ENCODE peak calls at places on chromosomes 3 and 15, in seven cellular contexts. Q is lower lobe of right lung, Y is BJ, L is GM20000, H is endothelial cell, K is fibroblast of lung, D is HFFc6. U is an unnamed sample.

GRCh38 chr3:141507392-141508066 is 20.7 kb downstream of the RASA2 start:
- DNase-seq in Q (no peak), Y (no peak), L (no peak), H (no peak), K (no peak), D (no peak), U (no peak)

GRCh38 chr3:175200391-175200790 is 341.3 kb downstream of the NAALADL2 start:
- DNase-seq in Q (no peak), Y (no peak), L (no peak), H (no peak), K (no peak), D (peak; percentile 3), U (no peak)

GRCh38 chr3:16670191-16670590 is 65.0 kb upstream of the DAZL start:
- DNase-seq in Q (no peak), Y (no peak), L (no peak), H (no peak), K (no peak), D (no peak), U (no peak)

GRCh38 chr3:102537122-102537521 is 102.3 kb downstream of the ZPLD1 start:
- DNase-seq in Q (no peak), Y (no peak), L (no peak), H (no peak), K (no peak), D (no peak), U (no peak)

GRCh38 chr3:146454796-146455195 is 14.6 kb downstream of the PLSCR2 start:
- DNase-seq in Q (no peak), Y (no peak), L (no peak), H (no peak), K (no peak), D (no peak), U (no peak)

GRCh38 chr15:78930577-78931388 is 14.1 kb downstream of the CTSH start:
- DNase-seq in Q (no peak), Y (peak; percentile 87), L (no peak), H (no peak), K (peak; percentile 81), D (peak; percentile 95), U (peak; percentile 59)

GRCh38 chr3:194572131-194572789 is 61.0 kb downstream of the TMEM44 start:
- DNase-seq in Q (no peak), Y (peak; percentile 83), L (no peak), H (no peak), K (peak; percentile 90), D (peak; percentile 92), U (peak; percentile 60)

GRCh38 chr3:184085389-184085852 is 11.4 kb upstream of the HTR3E start:
- DNase-seq in Q (no peak), Y (no peak), L (no peak), H (no peak), K (peak; percentile 43), D (peak; percentile 10), U (no peak)

GRCh38 chr3:129622418-129622872 is 16.0 kb upstream of the PLXND1 start:
- DNase-seq in Q (peak; percentile 46), Y (no peak), L (no peak), H (no peak), K (no peak), D (no peak), U (no peak)

GRCh38 chr15:57551717-57552677 is 39.7 kb upstream of the MYZAP start:
- DNase-seq in Q (no peak), Y (peak; percentile 52), L (no peak), H (peak; percentile 65), K (no peak), D (peak; percentile 67), U (no peak)

GRCh38 chr3:179149239-179149887 is 1.2 kb downstream of the PIK3CA start:
- DNase-seq in Q (peak; percentile 51), Y (no peak), L (peak; percentile 43), H (no peak), K (peak; percentile 41), D (no peak), U (no peak)

GRCh38 chr15:71781179-71781964 is 29.0 kb upstream of the NR2E3 start:
- DNase-seq in Q (no peak), Y (no peak), L (peak; percentile 71), H (no peak), K (no peak), D (peak; percentile 23), U (no peak)

GRCh38 chr15:95169701-95170459 is 938.5 kb downstream of the MCTP2 start:
- DNase-seq in Q (no peak), Y (peak; percentile 73), L (no peak), H (no peak), K (peak; percentile 85), D (peak; percentile 73), U (no peak)

GRCh38 chr3:20417390-20417789 is 231.4 kb upstream of the SGO1 start:
- DNase-seq in Q (no peak), Y (no peak), L (no peak), H (no peak), K (no peak), D (no peak), U (no peak)

GRCh38 chr3:190718691-190719090 is 143.8 kb downstream of the GMNC start:
- DNase-seq in Q (no peak), Y (peak; percentile 36), L (no peak), H (no peak), K (peak; percentile 89), D (peak; percentile 46), U (peak; percentile 18)

GRCh38 chr3:53501203-53501602 is 6.8 kb downstream of the CACNA1D start:
- DNase-seq in Q (no peak), Y (no peak), L (no peak), H (no peak), K (peak; percentile 10), D (no peak), U (no peak)

GRCh38 chr15:67149859-67150824 is 84.7 kb downstream of the SMAD3 start:
- DNase-seq in Q (no peak), Y (peak; percentile 97), L (peak; percentile 58), H (peak; percentile 23), K (peak; percentile 98), D (peak; percentile 99), U (peak; percentile 93)

GRCh38 chr15:99504071-99504822 is 61.5 kb upstream of the MEF2A start:
- DNase-seq in Q (no peak), Y (no peak), L (peak; percentile 42), H (no peak), K (no peak), D (no peak), U (no peak)

GRCh38 chr15:58407366-58407765 is 24.4 kb upstream of the LIPC start:
- DNase-seq in Q (no peak), Y (no peak), L (no peak), H (no peak), K (no peak), D (no peak), U (no peak)

GRCh38 chr3:24566927-24567326 is 72.3 kb upstream of the THRB start:
- DNase-seq in Q (no peak), Y (no peak), L (no peak), H (no peak), K (no peak), D (no peak), U (no peak)

GRCh38 chr15:93829115-93829849 is 402.1 kb upstream of the MCTP2 start:
- DNase-seq in Q (no peak), Y (no peak), L (no peak), H (no peak), K (no peak), D (no peak), U (no peak)

GRCh38 chr3:186413615-186414415 is 51.8 kb upstream of the DGKG start:
- DNase-seq in Q (peak; percentile 51), Y (no peak), L (no peak), H (peak; percentile 15), K (peak; percentile 53), D (no peak), U (no peak)

GRCh38 chr3:23981955-23982354 is 36.9 kb downstream of the NR1D2 start:
- DNase-seq in Q (no peak), Y (no peak), L (no peak), H (no peak), K (no peak), D (no peak), U (no peak)

DNA sequence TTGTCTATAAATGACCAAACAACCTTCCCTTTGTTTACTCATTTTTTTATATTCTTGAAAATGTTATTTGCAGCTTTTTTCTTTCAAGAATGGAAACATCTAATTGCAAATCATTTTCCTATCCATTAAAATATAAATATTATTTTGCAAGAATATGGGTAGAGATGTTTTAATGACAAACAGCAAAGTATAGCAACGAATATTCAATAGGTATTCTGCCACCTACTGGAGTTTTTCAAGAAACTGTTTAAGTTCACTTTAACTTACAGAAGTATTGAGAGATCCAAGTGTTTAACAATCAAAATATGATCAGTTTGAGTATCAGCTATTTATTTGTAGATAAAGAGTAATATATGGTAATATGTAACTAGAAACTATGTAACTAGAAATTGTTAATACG is 6.9 kb upstream of the EOGT start:
- DNase-seq in Q (no peak), Y (no peak), L (no peak), H (no peak), K (peak; percentile 39), D (no peak), U (no peak)
- TF ChIP-seq CTCF in Q (peak; percentile 32), Y (peak; percentile 34), L (peak; percentile 13), H (peak; percentile 13), K (peak; percentile 36), D (peak; percentile 73), U (peak; percentile 34)

DNA sequence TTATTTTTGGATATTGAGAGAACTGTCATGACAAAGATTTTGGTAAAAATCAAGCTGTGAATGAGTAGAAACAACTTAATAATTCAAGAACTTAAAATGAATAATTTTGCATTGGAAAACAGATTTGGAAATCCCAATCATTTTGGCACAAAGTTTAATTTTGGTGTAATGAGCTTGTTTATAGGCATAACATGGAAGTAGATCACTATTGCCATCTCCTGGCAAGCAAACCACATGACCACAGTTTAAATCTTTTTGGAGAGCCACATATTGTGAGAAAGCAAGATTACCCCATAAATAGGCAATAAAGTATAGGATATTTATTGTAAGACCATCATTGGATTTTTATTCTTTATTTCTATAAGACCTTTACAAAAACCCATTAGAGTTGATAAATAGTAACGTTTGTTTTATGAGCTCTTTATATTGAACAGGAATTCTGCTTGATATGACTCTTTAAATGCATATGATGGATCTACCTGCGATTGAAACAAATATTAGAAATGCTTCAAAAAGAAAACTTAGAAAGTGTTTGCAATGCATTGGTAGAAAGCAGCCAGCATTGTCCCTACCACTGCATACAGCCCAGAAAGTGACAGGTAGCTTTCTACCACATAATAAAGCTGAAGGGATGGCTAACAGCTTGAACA is 766.9 kb downstream of the TBL1XR1 start:
- DNase-seq in Q (no peak), Y (peak; percentile 13), L (peak; percentile 20), H (peak; percentile 9), K (peak; percentile 85), D (peak; percentile 59), U (peak; percentile 31)
- TF ChIP-seq CTCF in Q (peak; percentile 36), Y (peak; percentile 69), L (no peak), H (peak; percentile 43), K (peak; percentile 74), D (peak; percentile 83), U (peak; percentile 73)

DNA sequence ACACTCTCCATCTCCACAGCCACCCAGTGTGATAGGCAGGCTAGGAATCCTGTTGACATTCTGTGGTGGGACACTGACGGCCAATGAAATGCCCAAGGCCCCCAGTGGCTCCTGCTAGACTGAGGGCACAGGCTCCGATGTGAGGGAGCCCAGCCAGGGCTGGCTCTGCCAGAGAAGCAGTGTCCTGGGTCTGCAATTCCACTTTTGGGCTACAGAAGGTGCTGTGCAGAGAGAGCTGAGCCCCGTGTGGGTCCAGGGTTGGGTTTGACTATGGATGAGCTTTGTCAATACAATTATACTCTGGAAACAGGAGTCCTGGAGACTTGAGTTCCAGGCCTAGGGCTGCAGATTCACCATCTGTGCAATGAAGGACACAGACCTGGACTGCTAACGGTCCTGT is 55.7 kb upstream of the TMEM115 start:
- DNase-seq in Q (no peak), Y (no peak), L (no peak), H (no peak), K (no peak), D (no peak), U (no peak)
- TF ChIP-seq CTCF in Q (no peak), Y (no peak), L (no peak), H (no peak), K (no peak), D (peak; percentile 37), U (no peak)

GRCh38 chr3:36814776-36815175 is 50.4 kb upstream of the DCLK3 start:
- DNase-seq in Q (no peak), Y (no peak), L (no peak), H (no peak), K (no peak), D (no peak), U (no peak)
- TF ChIP-seq CTCF in Q (no peak), Y (no peak), L (no peak), H (peak; percentile 44), K (no peak), D (peak; percentile 52), U (peak; percentile 9)